ENCODE peak calls at places on chromosomes 2 and 18, in five cellular contexts. S is naive thymus-derived CD4-positive, alpha-beta T cell; F is adipocyte; Z is Peyer's patch; K is adrenal gland. I is an unnamed sample. For H3K9me3, the result is how much of the 10 kb centered on the place peaks cover.

GRCh38 chr2:200471928-200472645 is 37.8 kb downstream of the KCTD18 start:
- DNase-seq in S (no peak), F (no peak), Z (no peak), K (no peak), I (no peak)

GRCh38 chr2:54106631-54107454 is 8.6 kb upstream of the ACYP2 start:
- DNase-seq in S (peak), F (peak), Z (no peak), K (peak), I (peak)

GRCh38 chr2:102143450-102143985 is 972 bp downstream of the IL1R1 start:
- DNase-seq in S (no peak), F (peak), Z (no peak), K (no peak), I (no peak)

GRCh38 chr2:54574107-54574859 is 118.2 kb downstream of the SPTBN1 start:
- DNase-seq in S (peak), F (no peak), Z (peak), K (peak), I (peak)

GRCh38 chr18:46482831-46483230 is 174.2 kb downstream of the LOXHD1 start:
- DNase-seq in S (no peak), F (no peak), Z (no peak), K (no peak), I (no peak)

GRCh38 chr18:74465775-74466174 is 8.7 kb upstream of the DIPK1C start:
- DNase-seq in S (no peak), F (no peak), Z (no peak), K (no peak), I (no peak)

GRCh38 chr2:196590286-196590685 is 49.2 kb upstream of the CCDC150 start:
- DNase-seq in S (no peak), F (peak), Z (no peak), K (no peak), I (no peak)

GRCh38 chr2:148926291-148926961 is 51.4 kb downstream of the KIF5C start:
- DNase-seq in S (peak), F (peak), Z (no peak), K (peak), I (peak)

GRCh38 chr2:168135630-168136029 is 111.8 kb downstream of the STK39 start:
- DNase-seq in S (no peak), F (no peak), Z (no peak), K (no peak), I (no peak)

GRCh38 chr2:133271105-133271504 is 297.2 kb downstream of the NCKAP5 start:
- DNase-seq in S (no peak), F (no peak), Z (no peak), K (no peak), I (no peak)

GRCh38 chr2:172962824-172963223 is 112.8 kb upstream of the MAP3K20 start:
- DNase-seq in S (no peak), F (peak), Z (no peak), K (no peak), I (no peak)

GRCh38 chr2:96321230-96322103 is 3.6 kb upstream of the ITPRIPL1 start:
- DNase-seq in S (peak), F (peak), Z (peak), K (peak), I (peak)

GRCh38 chr18:48573632-48574293 is 34.9 kb downstream of the CTIF start:
- DNase-seq in S (no peak), F (no peak), Z (no peak), K (no peak), I (no peak)

GRCh38 chr2:173456960-173457359 is 102.3 kb downstream of the CDCA7 start:
- DNase-seq in S (no peak), F (no peak), Z (no peak), K (no peak), I (no peak)

GRCh38 chr2:46422717-46423394 is 56.5 kb upstream of the TMEM247 start:
- DNase-seq in S (no peak), F (peak), Z (no peak), K (no peak), I (no peak)

GRCh38 chr2:235287369-235287722 is 206.5 kb upstream of the AGAP1 start:
- DNase-seq in S (no peak), F (no peak), Z (no peak), K (no peak), I (no peak)

GRCh38 chr18:13300029-13300428 is 81.5 kb downstream of the LDLRAD4 start:
- DNase-seq in S (no peak), F (no peak), Z (no peak), K (no peak), I (no peak)

GRCh38 chr2:37711831-37712230 is 40.4 kb upstream of the CDC42EP3 start:
- DNase-seq in S (no peak), F (peak), Z (no peak), K (no peak), I (no peak)

GRCh38 chr18:79574938-79575525 is 104.6 kb upstream of the CTDP1 start:
- DNase-seq in S (peak), F (no peak), Z (peak), K (peak), I (no peak)

GRCh38 chr2:38794235-38794946 is 16.4 kb downstream of the GEMIN6 start:
- DNase-seq in S (no peak), F (no peak), Z (no peak), K (no peak), I (no peak)

GRCh38 chr2:43123486-43123885 is 102.9 kb downstream of the ZFP36L2 start:
- DNase-seq in S (no peak), F (no peak), Z (no peak), K (no peak), I (no peak)

GRCh38 chr2:183164111-183165015 is 40.1 kb downstream of the NUP35 start:
- DNase-seq in S (no peak), F (no peak), Z (no peak), K (no peak), I (no peak)

GRCh38 chr2:65299246-65299645 is 71.6 kb downstream of the ACTR2 start:
- DNase-seq in S (no peak), F (peak), Z (no peak), K (no peak), I (no peak)

GRCh38 chr2:201126308-201127127 is 10.6 kb downstream of the CFLAR start:
- DNase-seq in S (no peak), F (peak), Z (no peak), K (no peak), I (no peak)

GRCh38 chr2:103739216-103739615 is 977.4 kb downstream of the TMEM182 start:
- DNase-seq in S (no peak), F (no peak), Z (no peak), K (no peak), I (no peak)

GRCh38 chr2:72561621-72562318 is 264.1 kb downstream of the EXOC6B start:
- DNase-seq in S (no peak), F (peak), Z (no peak), K (no peak), I (no peak)

GRCh38 chr2:163155279-163155883 is 316.8 kb upstream of the KCNH7 start:
- DNase-seq in S (no peak), F (peak), Z (no peak), K (no peak), I (no peak)

GRCh38 chr2:230439590-230439989 is 23.6 kb downstream of the SP100 start:
- DNase-seq in S (no peak), F (no peak), Z (no peak), K (no peak), I (no peak)

GRCh38 chr2:30266051-30266621 is 34.8 kb downstream of the LBH start:
- DNase-seq in S (peak), F (no peak), Z (no peak), K (no peak), I (peak)

GRCh38 chr2:188278388-188279092 is 13.1 kb upstream of the GULP1 start:
- DNase-seq in S (no peak), F (no peak), Z (no peak), K (no peak), I (no peak)

GRCh38 chr2:201257381-201257940 is 2.9 kb upstream of the CASP8 start:
- DNase-seq in S (peak), F (no peak), Z (peak), K (no peak), I (peak)

GRCh38 chr2:192196451-192197194 is 1.9 kb upstream of the TMEFF2 start:
- DNase-seq in S (no peak), F (peak), Z (no peak), K (no peak), I (no peak)

GRCh38 chr2:96157649-96158553 is 12.7 kb upstream of the DUSP2 start:
- DNase-seq in S (peak), F (no peak), Z (peak), K (no peak), I (peak)

GRCh38 chr18:35581555-35582309 is at the start of gene GALNT1:
- DNase-seq in S (peak), F (peak), Z (peak), K (peak), I (no peak)

GRCh38 chr2:173037245-173038106 is 38.2 kb upstream of the MAP3K20 start:
- DNase-seq in S (no peak), F (no peak), Z (no peak), K (no peak), I (no peak)

GRCh38 chr2:49261021-49261538 is 106.8 kb upstream of the FSHR start:
- DNase-seq in S (no peak), F (no peak), Z (no peak), K (no peak), I (no peak)

GRCh38 chr2:219571311-219572236 is at the start of gene OBSL1:
- DNase-seq in S (no peak), F (peak), Z (peak), K (peak), I (no peak)

GRCh38 chr18:402129-402528 is 98.4 kb downstream of the COLEC12 start:
- DNase-seq in S (no peak), F (no peak), Z (no peak), K (no peak), I (no peak)
- H3K9me3 ChIP-seq in S (under half), F (under half), Z (under half), K (under half), I (under half)

GRCh38 chr18:32770651-32771168 is 2.1 kb downstream of the KLHL14 start:
- DNase-seq in S (no peak), F (no peak), Z (peak), K (no peak), I (no peak)
- H3K4me3 ChIP-seq in S (no peak), F (no peak), Z (peak), K (no peak), I (no peak)

DNA sequence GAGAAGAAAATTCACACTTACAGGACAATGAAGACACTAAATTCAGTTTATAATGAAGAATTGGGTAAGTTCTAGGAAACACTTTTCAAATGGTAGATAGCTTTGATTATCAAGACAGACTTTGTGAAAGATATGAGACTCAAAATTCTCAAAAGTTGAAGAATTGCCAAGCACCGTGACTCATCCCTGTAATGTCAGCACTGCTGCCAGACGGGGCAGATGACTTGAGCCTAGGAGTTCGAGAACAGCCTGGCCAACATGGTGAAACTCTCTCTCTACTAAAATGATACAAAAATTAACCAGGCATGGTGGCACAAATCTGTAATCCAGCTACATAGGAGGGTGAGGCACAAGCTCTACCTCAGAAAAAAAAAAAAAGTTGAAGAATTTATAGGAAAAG is 1820.1 kb upstream of the LRRTM1 start:
- DNase-seq in S (no peak), F (no peak), Z (no peak), K (no peak), I (no peak)
- H3K9me3 ChIP-seq in S (under half), F (under half), Z (under half), K (under half), I (under half)

GRCh38 chr18:22683196-22683676 is 249.9 kb upstream of the RBBP8 start:
- DNase-seq in S (no peak), F (peak), Z (peak), K (peak), I (no peak)
- H3K4me3 ChIP-seq in S (no peak), F (no peak), Z (no peak), K (no peak), I (no peak)

GRCh38 chr2:206383669-206384068 is 59.7 kb upstream of the ADAM23 start:
- DNase-seq in S (no peak), F (no peak), Z (no peak), K (no peak), I (no peak)

GRCh38 chr2:206381881-206382280 is 61.5 kb upstream of the ADAM23 start:
- DNase-seq in S (no peak), F (no peak), Z (no peak), K (no peak), I (no peak)

GRCh38 chr2:206375956-206376355 is 67.4 kb upstream of the ADAM23 start:
- DNase-seq in S (no peak), F (no peak), Z (no peak), K (no peak), I (no peak)

GRCh38 chr2:206379321-206379720 is 64.0 kb upstream of the ADAM23 start:
- DNase-seq in S (no peak), F (no peak), Z (no peak), K (no peak), I (no peak)

DNA sequence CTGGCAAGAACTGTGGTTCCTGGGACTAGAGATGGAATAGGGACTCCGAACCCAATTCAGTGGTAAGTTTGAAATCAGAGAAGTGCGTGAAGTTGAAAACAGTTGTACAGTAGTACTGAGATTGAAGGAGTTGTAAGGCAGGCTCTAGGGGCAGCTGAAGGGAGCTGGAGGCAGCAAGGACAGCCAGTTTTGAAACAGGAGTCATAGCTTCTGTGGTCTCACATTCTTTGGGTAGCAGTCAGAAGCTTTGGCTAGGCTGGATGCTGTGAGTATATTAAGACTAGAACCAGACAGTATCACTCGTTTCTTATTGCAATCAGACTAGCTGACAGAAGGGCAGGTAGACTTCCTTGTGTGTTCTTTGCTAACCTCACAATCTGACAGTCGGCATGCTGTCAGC is 64.5 kb upstream of the ADAM23 start:
- DNase-seq in S (no peak), F (peak), Z (no peak), K (no peak), I (no peak)
- H3K9me3 ChIP-seq in S (under half), F (under half), Z (under half), K (under half), I (under half)